ENCODE peak calls at places on chromosomes 6 and 20, in five cellular contexts. Z, A, Y, N and M are unnamed samples.

GRCh38 chr6:30450908-30451818 is 38.1 kb upstream of the HLA-E start:
- DNase-seq in Z (peak; percentile 50), A (peak; percentile 71), N (no peak), Y (peak; percentile 35), M (peak; percentile 82)

GRCh38 chr6:17169291-17169690 is 67.4 kb downstream of the STMND1 start:
- DNase-seq in Z (no peak), N (no peak), Y (no peak), A (no peak), M (no peak)

GRCh38 chr20:47360207-47360488 is 3.6 kb upstream of the ZMYND8 start:
- DNase-seq in A (peak; percentile 65), Z (no peak), Y (peak; percentile 54), N (peak; percentile 73), M (no peak)

GRCh38 chr20:44097521-44098255 is 89.3 kb downstream of the JPH2 start:
- DNase-seq in Z (no peak), A (no peak), N (no peak), Y (no peak), M (peak; percentile 55)

GRCh38 chr20:4820833-4821518 is 99.3 kb downstream of the PRND start:
- DNase-seq in N (peak; percentile 75), Y (no peak), A (no peak), Z (no peak), M (no peak)

GRCh38 chr6:134521116-134521501 is 203.2 kb upstream of the SGK1 start:
- DNase-seq in Z (no peak), Y (peak; percentile 53), N (no peak), A (no peak), M (no peak)

GRCh38 chr6:139291813-139292619 is at the start of gene TXLNB:
- DNase-seq in N (peak; percentile 81), Y (peak; percentile 59), A (peak; percentile 93), Z (peak; percentile 62), M (peak; percentile 87)

GRCh38 chr20:61897401-61898295 is 168.0 kb downstream of the TAF4 start:
- DNase-seq in Z (no peak), A (no peak), Y (no peak), N (no peak), M (peak; percentile 63)

GRCh38 chr20:11740975-11741374 is 176.7 kb upstream of the BTBD3 start:
- DNase-seq in Z (no peak), Y (no peak), N (no peak), A (no peak), M (no peak)

GRCh38 chr6:12344949-12345693 is 55.0 kb downstream of the EDN1 start:
- DNase-seq in Y (no peak), A (no peak), N (no peak), Z (no peak), M (no peak)

GRCh38 chr20:25355866-25356265 is 34.8 kb downstream of the ABHD12 start:
- DNase-seq in Y (no peak), Z (no peak), A (no peak), N (no peak), M (no peak)

GRCh38 chr6:75234126-75234865 is 9.3 kb downstream of the COX7A2 start:
- DNase-seq in Z (no peak), A (no peak), N (no peak), Y (no peak), M (no peak)

GRCh38 chr6:152916035-152916434 is 66.8 kb downstream of the FBXO5 start:
- DNase-seq in A (no peak), Y (no peak), N (no peak), Z (no peak), M (no peak)

GRCh38 chr6:24520929-24521546 is 26.3 kb downstream of the ALDH5A1 start:
- DNase-seq in Y (peak; percentile 56), A (peak; percentile 76), Z (peak; percentile 18), N (no peak), M (peak; percentile 80)

GRCh38 chr6:89321571-89321970 is 6.5 kb upstream of the GABRR2 start:
- DNase-seq in Y (no peak), A (no peak), Z (no peak), N (no peak), M (no peak)

GRCh38 chr6:118980063-118980462 is 45.1 kb upstream of the MCM9 start:
- DNase-seq in Y (peak; percentile 30), Z (no peak), N (no peak), A (peak; percentile 54), M (no peak)

GRCh38 chr20:50646483-50646996 is 44.8 kb downstream of the RIPOR3 start:
- DNase-seq in Z (no peak), A (no peak), Y (no peak), N (no peak), M (no peak)

GRCh38 chr20:47544240-47544639 is 42.6 kb downstream of the NCOA3 start:
- DNase-seq in Z (no peak), N (no peak), A (no peak), Y (no peak), M (no peak)

GRCh38 chr6:43831211-43831610 is 61.2 kb downstream of the VEGFA start:
- DNase-seq in N (no peak), A (peak; percentile 75), Y (no peak), Z (no peak), M (no peak)

GRCh38 chr6:40789143-40789764 is 202.1 kb upstream of the LRFN2 start:
- DNase-seq in N (no peak), Z (peak; percentile 8), A (no peak), Y (no peak), M (no peak)

GRCh38 chr6:22302828-22303227 is 6.0 kb upstream of the PRL start:
- DNase-seq in Z (no peak), N (no peak), A (no peak), Y (no peak), M (no peak)

GRCh38 chr20:61435823-61436220 is 183.8 kb downstream of the CDH4 start:
- DNase-seq in Z (no peak), Y (no peak), A (no peak), N (no peak), M (no peak)

GRCh38 chr6:31125586-31126363 is 5.5 kb upstream of the CDSN start:
- DNase-seq in Y (no peak), N (no peak), A (no peak), Z (no peak), M (no peak)

GRCh38 chr20:52104546-52105044 is 87.0 kb downstream of the ZFP64 start:
- DNase-seq in Y (no peak), A (no peak), N (no peak), Z (no peak), M (no peak)

GRCh38 chr20:9172908-9173307 is 104.0 kb downstream of the PLCB4 start:
- DNase-seq in Y (no peak), A (no peak), Z (no peak), N (no peak), M (no peak)

GRCh38 chr6:116434056-116434725 is 27.0 kb upstream of the CALHM6 start:
- DNase-seq in A (no peak), N (no peak), Y (no peak), Z (no peak), M (no peak)

GRCh38 chr20:1324598-1325172 is 4.3 kb downstream of the SDCBP2 start:
- DNase-seq in Z (no peak), A (peak; percentile 45), N (peak; percentile 56), Y (no peak), M (no peak)

GRCh38 chr6:74137910-74138309 is 441.9 kb downstream of the CD109 start:
- DNase-seq in N (no peak), Z (no peak), Y (no peak), A (no peak), M (no peak)

GRCh38 chr6:123393333-123393732 is 243.4 kb downstream of the TRDN start:
- DNase-seq in A (no peak), Y (no peak), N (no peak), Z (no peak), M (no peak)

GRCh38 chr6:168909288-168909687 is 344.4 kb downstream of the THBS2 start:
- DNase-seq in Z (no peak), A (no peak), Y (no peak), N (no peak), M (no peak)

GRCh38 chr6:168908166-168908565 is 345.5 kb downstream of the THBS2 start:
- DNase-seq in N (no peak), Y (no peak), Z (no peak), A (no peak), M (no peak)

GRCh38 chr6:168905451-168906090 is 348.1 kb downstream of the THBS2 start:
- DNase-seq in N (no peak), Y (peak; percentile 39), Z (no peak), A (no peak), M (no peak)

GRCh38 chr6:168906251-168906845 is 347.3 kb downstream of the THBS2 start:
- DNase-seq in Y (peak; percentile 75), Z (no peak), N (no peak), A (no peak), M (no peak)

DNA sequence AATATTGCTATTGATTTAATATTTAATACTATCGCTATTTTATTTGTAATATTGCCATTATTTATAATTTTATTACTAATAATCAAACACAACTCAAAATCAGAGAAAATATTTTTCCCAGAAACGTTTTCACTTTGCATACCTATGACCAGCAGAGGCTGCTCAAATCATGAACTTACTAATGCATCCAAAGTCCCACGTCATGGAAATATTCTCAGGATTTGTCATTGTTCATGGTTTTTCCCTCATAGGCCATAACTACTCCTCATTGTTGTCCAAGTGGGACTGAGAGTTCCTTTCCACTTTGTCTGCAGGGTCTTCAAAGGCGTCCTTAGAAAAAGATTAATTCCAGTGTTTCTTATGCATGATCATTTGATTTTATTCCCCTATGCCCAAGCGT is 344.8 kb downstream of the THBS2 start:
- DNase-seq in N (no peak), A (no peak), Y (no peak), Z (no peak), M (no peak)
- H3K27ac ChIP-seq in N (no peak overlapping the region), A (no peak overlapping the region), Y (no peak overlapping the region), Z (no peak overlapping the region), M (no peak overlapping the region)

DNA sequence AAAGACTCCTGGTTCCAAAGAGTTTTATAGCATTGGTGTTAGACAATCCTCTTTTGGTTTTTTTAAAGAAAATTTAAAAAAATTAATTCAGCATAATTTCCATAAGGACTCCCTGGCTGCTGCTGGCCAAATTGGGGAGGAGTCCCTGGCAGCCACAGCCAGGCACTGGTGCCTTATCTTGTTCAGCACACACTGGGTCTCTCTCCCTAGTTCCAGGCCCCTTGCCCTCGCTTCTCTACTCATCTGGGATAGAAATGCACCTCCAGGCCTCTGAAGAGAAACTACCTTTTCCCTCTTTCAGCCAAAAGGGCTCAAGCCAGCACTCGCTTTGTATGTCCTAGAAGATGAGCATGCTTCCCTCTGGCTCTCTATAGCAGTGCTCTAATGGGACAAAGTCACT is 13.4 kb upstream of the MAPK13 start:
- DNase-seq in N (no peak), Y (no peak), A (peak; percentile 32), Z (no peak), M (no peak)
- H3K36me3 ChIP-seq in N (no peaks in the 10 kb centered on the region), Y (peaks cover 12% of the 10 kb centered on the region), A (no peaks in the 10 kb centered on the region), Z (no peaks in the 10 kb centered on the region), M (peaks cover 21% of the 10 kb centered on the region)

DNA sequence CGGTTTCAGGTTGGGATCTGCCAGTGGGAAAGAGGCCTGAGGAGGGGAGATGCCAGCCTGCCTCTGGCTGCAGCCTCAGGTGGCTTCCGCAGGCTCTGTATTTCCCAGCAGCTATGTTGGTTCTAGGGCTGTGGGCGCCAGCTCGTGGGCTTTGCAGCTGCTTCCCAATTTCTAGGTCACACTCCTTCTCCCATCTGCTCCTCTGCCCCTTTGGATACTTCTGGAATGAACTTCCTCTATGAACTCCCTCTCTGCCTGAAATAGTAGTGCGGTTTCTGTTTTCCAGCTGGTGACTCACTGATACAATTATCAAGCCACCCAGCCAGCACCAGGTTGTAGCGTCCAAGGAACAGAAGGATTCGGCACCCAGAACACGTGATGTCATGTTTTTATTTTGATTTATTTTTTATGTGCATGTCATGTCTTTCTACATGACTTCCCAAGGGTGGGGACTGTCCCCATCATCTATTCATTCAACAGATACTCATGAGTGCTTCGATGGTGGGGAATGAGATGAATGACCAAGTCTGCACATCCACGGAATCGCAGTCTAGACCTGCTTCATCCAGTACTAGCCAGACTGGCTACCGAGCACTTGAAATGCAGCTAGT is 38.0 kb downstream of the TGM2 start:
- DNase-seq in N (peak; percentile 73), A (peak; percentile 68), Y (peak; percentile 43), Z (no peak), M (peak; percentile 47)
- TF ChIP-seq CTCF in N (peak; percentile 9), A (peak; percentile 7), Y (no peak), Z (no peak), M (no peak)

GRCh38 chr20:63561624-63562396 is 7.9 kb downstream of the FNDC11 start:
- DNase-seq in A (no peak), Y (no peak), Z (no peak), N (no peak), M (no peak)
- H3K27ac ChIP-seq in A (no peak overlapping the region), Y (no peak overlapping the region), Z (no peak overlapping the region), N (no peak overlapping the region), M (no peak overlapping the region)